ENCODE peak calls at places on chromosomes 7 and 10, in six cellular contexts. A is Peyer's patch, E is IMR-90, O is tibial nerve, H is heart left ventricle, Z is HCT116. X is an unnamed sample.
A peak's percentile ranks its signal among the peaks of the same experiment; 100 is the strongest.

GRCh38 chr10:43781480-43782361 is 133.0 kb upstream of the ZNF32 start:
- DNase-seq in H (no peak), A (no peak), O (no peak), Z (no peak), E (peak; percentile 15), X (peak; percentile 48)

GRCh38 chr10:788796-789748 is 99.6 kb upstream of the DIP2C start:
- DNase-seq in O (no peak), E (peak; percentile 60), H (peak; percentile 89), A (peak; percentile 82), Z (peak; percentile 18), X (peak; percentile 83)

GRCh38 chr7:129855234-129855673 is 97.5 kb downstream of the UBE2H start:
- DNase-seq in H (no peak), O (no peak), E (peak; percentile 98), A (no peak), Z (no peak), X (no peak)

GRCh38 chr10:69222157-69223027 is 2.3 kb downstream of the HKDC1 start:
- DNase-seq in O (no peak), H (no peak), E (peak; percentile 67), Z (peak; percentile 83), A (peak; percentile 84), X (peak; percentile 71)

GRCh38 chr7:114922652-114923402 is 933 bp downstream of the MDFIC start:
- DNase-seq in H (peak; percentile 36), A (peak; percentile 60), Z (no peak), E (peak; percentile 77), O (peak; percentile 13), X (peak; percentile 31)

GRCh38 chr10:32163076-32163773 is 107.0 kb upstream of the KIF5B start:
- DNase-seq in O (no peak), H (no peak), Z (no peak), E (peak; percentile 72), A (no peak), X (no peak)

GRCh38 chr10:64529003-64529350 is 1007.8 kb downstream of the REEP3 start:
- DNase-seq in Z (no peak), O (no peak), H (no peak), A (no peak), E (no peak), X (no peak)

GRCh38 chr10:131000737-131001136 is 310.8 kb downstream of the TCERG1L start:
- DNase-seq in A (peak; percentile 14), E (no peak), H (no peak), O (no peak), Z (no peak), X (no peak)

GRCh38 chr7:38512704-38513103 is 118.5 kb downstream of the AMPH start:
- DNase-seq in O (no peak), E (peak; percentile 29), Z (no peak), H (no peak), A (no peak), X (no peak)

GRCh38 chr7:23268746-23269145 is 22.2 kb downstream of the GPNMB start:
- DNase-seq in O (no peak), A (no peak), H (peak; percentile 56), Z (no peak), E (peak; percentile 6), X (no peak)

GRCh38 chr7:37901236-37901827 is 15.3 kb downstream of the SFRP4 start:
- DNase-seq in H (no peak), A (no peak), E (peak; percentile 15), Z (peak; percentile 13), O (no peak), X (no peak)

GRCh38 chr7:27952393-27953290 is 212.7 kb downstream of the TAX1BP1 start:
- DNase-seq in O (no peak), Z (no peak), H (no peak), E (peak; percentile 57), A (no peak), X (no peak)

GRCh38 chr7:36667007-36667406 is 57.3 kb downstream of the AOAH start:
- DNase-seq in O (no peak), H (no peak), E (no peak), A (no peak), Z (no peak), X (no peak)

GRCh38 chr10:56370217-56371113 is 9.4 kb upstream of the ZWINT start:
- DNase-seq in O (no peak), Z (peak; percentile 21), E (no peak), A (no peak), H (no peak), X (no peak)

GRCh38 chr7:103915958-103916357 is 73.5 kb downstream of the RELN start:
- DNase-seq in E (peak; percentile 74), A (no peak), H (no peak), O (no peak), Z (no peak), X (no peak)

GRCh38 chr7:116582806-116583444 is 58.1 kb downstream of the CAV1 start:
- DNase-seq in O (no peak), H (peak; percentile 74), Z (no peak), A (no peak), E (peak; percentile 80), X (no peak)

GRCh38 chr7:69827140-69827919 is 229.1 kb downstream of the AUTS2 start:
- DNase-seq in A (no peak), E (no peak), O (no peak), Z (no peak), H (no peak), X (no peak)

GRCh38 chr10:7787150-7787856 is 490 bp downstream of the KIN start:
- DNase-seq in H (no peak), Z (no peak), O (no peak), E (peak; percentile 24), A (no peak), X (no peak)

GRCh38 chr7:129530881-129531391 is 28.6 kb downstream of the SMKR1 start:
- DNase-seq in H (no peak), Z (peak; percentile 72), A (no peak), O (no peak), E (peak; percentile 80), X (no peak)

GRCh38 chr7:102413611-102414010 is 17.4 kb downstream of the PRKRIP1 start:
- DNase-seq in O (no peak), E (no peak), Z (no peak), A (no peak), H (no peak), X (no peak)

GRCh38 chr7:102416406-102416805 is 17.0 kb upstream of the ORAI2 start:
- DNase-seq in Z (no peak), A (no peak), O (no peak), H (no peak), E (no peak), X (no peak)

GRCh38 chr7:102417105-102417504 is 16.3 kb upstream of the ORAI2 start:
- DNase-seq in A (no peak), Z (no peak), H (no peak), O (no peak), E (no peak), X (no peak)

GRCh38 chr7:102413071-102413470 is 16.9 kb downstream of the PRKRIP1 start:
- DNase-seq in O (no peak), A (no peak), E (no peak), Z (no peak), H (no peak), X (no peak)

GRCh38 chr7:102415685-102416225 is 17.6 kb upstream of the ORAI2 start:
- DNase-seq in H (no peak), E (no peak), A (no peak), Z (no peak), O (no peak), X (no peak)
- TF ChIP-seq POLR2A in H (no peak), E (no peak), A (no peak), Z (no peak), O (no peak), X (no peak)

DNA sequence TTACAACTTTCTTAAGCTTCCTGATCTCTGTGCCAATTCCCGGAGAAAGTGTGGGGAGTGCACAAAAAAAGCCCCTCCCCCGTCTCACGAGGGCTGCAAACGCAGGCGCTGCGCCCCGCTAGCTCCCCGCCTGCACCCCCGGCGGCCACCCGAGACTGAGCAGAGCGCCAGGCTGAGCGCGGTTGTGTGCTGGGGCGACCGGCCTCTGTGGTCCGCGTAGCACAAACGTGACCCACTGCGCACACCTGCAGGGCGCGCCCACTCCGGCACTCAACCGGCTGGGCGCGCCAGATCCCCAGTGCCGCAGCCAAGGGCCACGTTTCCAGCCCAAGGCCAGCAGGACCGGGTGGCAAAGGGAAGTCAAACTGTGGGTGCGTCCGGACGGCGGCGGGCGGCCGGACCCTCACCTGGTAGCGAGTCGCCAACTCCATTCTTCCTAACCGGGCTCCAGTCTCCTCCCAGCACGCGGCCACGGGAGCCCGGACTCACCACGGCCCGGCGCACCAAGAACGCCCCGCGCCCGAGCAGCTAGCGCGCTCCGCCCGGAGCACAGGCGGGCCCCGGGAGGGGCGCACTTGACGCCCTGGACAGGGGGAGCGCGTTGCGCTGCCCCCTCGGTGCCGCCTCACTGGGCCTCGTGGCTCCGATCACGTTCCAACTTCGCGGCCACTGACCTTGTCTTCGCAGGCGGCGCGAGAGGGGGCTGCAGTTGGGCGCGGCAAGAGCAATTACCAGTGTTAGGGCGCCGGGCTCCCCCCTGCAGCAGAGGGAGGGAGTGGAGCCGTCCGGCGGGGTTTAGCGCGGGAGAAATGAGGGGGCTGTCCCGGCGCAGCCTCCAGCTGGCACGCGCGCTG is at the start of gene CDCA7L:
- DNase-seq in A (peak; percentile 81), Z (peak; percentile 71), E (peak; percentile 63), O (no peak), H (peak; percentile 86), X (peak; percentile 80)
- TF ChIP-seq POLR2A in A (peak; percentile 21), Z (peak; percentile 90), E (peak; percentile 59), O (no peak), H (no peak), X (no peak)

GRCh38 chr7:7966141-7966734 is 2.4 kb upstream of the GLCCI1 start:
- DNase-seq in A (no peak), H (no peak), Z (no peak), E (no peak), O (no peak), X (no peak)

GRCh38 chr7:7969306-7970112 is 913 bp downstream of the GLCCI1 start:
- DNase-seq in H (peak; percentile 36), E (peak; percentile 40), Z (no peak), A (peak; percentile 62), O (peak; percentile 13), X (peak; percentile 33)

GRCh38 chr7:7970113-7970619 is 1.6 kb downstream of the GLCCI1 start:
- DNase-seq in Z (no peak), A (no peak), O (no peak), H (no peak), E (no peak), X (no peak)

GRCh38 chr7:7968544-7969305 is at the start of gene GLCCI1:
- DNase-seq in H (peak; percentile 96), Z (peak; percentile 92), O (peak; percentile 89), A (peak; percentile 97), E (peak; percentile 95), X (peak; percentile 96)

DNA sequence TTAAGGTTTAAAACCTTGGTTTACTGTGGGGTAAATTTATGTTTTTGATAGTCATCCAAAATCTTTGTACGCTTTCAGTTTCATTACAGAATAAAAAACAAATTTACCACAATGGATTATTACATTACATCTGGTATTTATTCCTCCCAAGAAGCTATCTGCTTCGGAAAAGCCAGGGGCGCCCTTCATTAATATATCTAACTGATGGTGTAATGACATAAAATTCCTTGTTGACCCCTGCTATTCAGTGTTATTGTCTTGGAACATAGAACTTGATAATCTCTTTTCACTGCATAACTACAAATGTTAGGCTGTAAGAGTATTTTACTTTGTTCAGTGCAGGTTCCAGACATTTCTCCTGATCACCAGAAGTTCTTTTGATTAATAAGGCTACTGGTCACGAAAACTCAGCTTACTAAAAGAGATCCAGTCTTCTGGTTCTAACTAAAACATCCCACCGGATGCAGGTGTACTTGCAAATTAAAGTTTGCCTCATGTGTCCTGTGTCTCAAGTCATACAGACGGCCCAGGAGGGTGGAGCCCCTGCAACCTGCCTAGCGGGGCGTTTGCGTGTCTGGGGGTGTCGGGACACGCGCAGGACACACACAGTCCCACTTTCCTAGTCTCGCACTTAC is 570 bp upstream of the GLCCI1 start:
- DNase-seq in O (no peak), E (no peak), Z (no peak), A (no peak), H (no peak), X (no peak)
- TF ChIP-seq POLR2A in O (no peak), E (peak; percentile 2), Z (no peak), A (no peak), H (no peak), X (no peak)

GRCh38 chr7:19708397-19709248 is at the start of gene POLR1F:
- DNase-seq in H (peak; percentile 97), E (peak; percentile 93), A (peak; percentile 95), O (peak; percentile 86), Z (peak; percentile 91), X (peak; percentile 95)
- TF ChIP-seq POLR2A in H (no peak), E (peak; percentile 96), A (peak; percentile 73), O (peak; percentile 74), Z (peak; percentile 72), X (peak; percentile 34)

X was measured in stomach.